ENCODE peak calls at places on chromosomes 13 and 19, in seven cellular contexts. P is mesendoderm, O is IMR-90, W is H1, Q is neuronal stem cell, B is mesenchymal stem cell, H is trophoblast cell. E is an unnamed sample.

GRCh38 chr13:110456550-110456949 is 105.0 kb downstream of the RAB20 start:
- DNase-seq in B (no peak), O (no peak), Q (no peak), P (no peak), H (no peak), W (no peak), E (no peak)

GRCh38 chr19:54436031-54436523 is 12.9 kb upstream of the LENG8 start:
- DNase-seq in O (no peak), Q (no peak), H (no peak), B (no peak), P (no peak), W (no peak), E (peak; percentile 43)

GRCh38 chr19:17121736-17122293 is 46.2 kb downstream of the MYO9B start:
- DNase-seq in Q (no peak), P (no peak), O (peak; percentile 53), W (no peak), H (peak; percentile 72), B (peak; percentile 41), E (no peak)

GRCh38 chr13:107200491-107200890 is 632.6 kb upstream of the ARGLU1 start:
- DNase-seq in B (peak; percentile 60), Q (no peak), P (no peak), H (no peak), O (peak; percentile 67), W (no peak), E (no peak)

GRCh38 chr13:51330741-51331140 is 8.8 kb upstream of the SERPINE3 start:
- DNase-seq in P (no peak), O (no peak), B (no peak), W (no peak), H (no peak), Q (no peak), E (no peak)

GRCh38 chr13:100515410-100515800 is 73.2 kb downstream of the GGACT start:
- DNase-seq in P (no peak), O (no peak), W (no peak), H (no peak), Q (no peak), B (no peak), E (peak; percentile 30)

GRCh38 chr13:73303858-73304257 is 245.1 kb downstream of the KLF5 start:
- DNase-seq in P (peak; percentile 67), W (peak; percentile 13), Q (no peak), B (no peak), O (peak; percentile 75), H (no peak), E (peak; percentile 29)

GRCh38 chr13:103297083-103297482 is 230.9 kb upstream of the SLC10A2 start:
- DNase-seq in B (no peak), W (no peak), H (no peak), P (no peak), O (no peak), Q (no peak), E (no peak)

GRCh38 chr19:16799740-16800139 is 29.5 kb upstream of the SIN3B start:
- DNase-seq in O (no peak), Q (no peak), B (no peak), W (no peak), P (no peak), H (no peak), E (no peak)

GRCh38 chr13:20702945-20703784 is at the start of gene IL17D:
- DNase-seq in Q (no peak), P (no peak), O (no peak), H (peak; percentile 45), W (no peak), B (peak; percentile 33), E (no peak)

GRCh38 chr13:93723316-93723715 is 496.7 kb downstream of the GPC6 start:
- DNase-seq in Q (no peak), P (no peak), W (no peak), O (peak; percentile 55), B (no peak), H (no peak), E (no peak)

GRCh38 chr13:40496035-40496810 is 170.2 kb downstream of the FOXO1 start:
- DNase-seq in Q (no peak), O (no peak), P (peak; percentile 76), H (peak; percentile 88), W (no peak), B (no peak), E (no peak)

GRCh38 chr13:99959538-99960230 is 11.9 kb downstream of the ZIC5 start:
- DNase-seq in B (no peak), O (no peak), H (no peak), W (no peak), P (peak; percentile 26), Q (no peak), E (no peak)

GRCh38 chr13:96988441-96988840 is 5.8 kb downstream of the OXGR1 start:
- DNase-seq in B (no peak), P (no peak), W (no peak), Q (no peak), O (no peak), H (no peak), E (no peak)

GRCh38 chr13:35714096-35714495 is 237.6 kb upstream of the MAB21L1 start:
- DNase-seq in O (no peak), P (no peak), H (peak; percentile 92), B (no peak), W (no peak), Q (no peak), E (no peak)

GRCh38 chr19:54464624-54465266 is 1.2 kb upstream of the LENG9 start:
- DNase-seq in H (peak; percentile 88), B (peak; percentile 90), O (peak; percentile 63), W (peak; percentile 61), P (peak; percentile 96), Q (peak; percentile 88), E (peak; percentile 95)

GRCh38 chr13:31134055-31134711 is 27.5 kb downstream of the HSPH1 start:
- DNase-seq in P (no peak), O (no peak), Q (no peak), W (no peak), H (peak; percentile 23), B (no peak), E (no peak)

GRCh38 chr13:105410602-105411001 is 1124.9 kb downstream of the EFNB2 start:
- DNase-seq in W (peak; percentile 10), B (peak; percentile 9), P (peak; percentile 67), Q (peak; percentile 26), H (peak; percentile 88), O (peak; percentile 12), E (peak; percentile 71)

GRCh38 chr19:38531515-38531914 is 86.2 kb downstream of the MAP4K1 start:
- DNase-seq in H (no peak), Q (no peak), O (no peak), B (no peak), W (no peak), P (no peak), E (no peak)

GRCh38 chr19:50311723-50312635 is 17.2 kb downstream of the KCNC3 start:
- DNase-seq in P (peak; percentile 78), Q (no peak), W (peak; percentile 67), H (no peak), B (no peak), O (no peak), E (peak; percentile 85)

GRCh38 chr19:44657211-44657921 is 13.7 kb downstream of the PVR start:
- DNase-seq in O (peak; percentile 68), B (peak; percentile 68), Q (peak; percentile 61), H (peak; percentile 74), P (peak; percentile 88), W (no peak), E (peak; percentile 86)

GRCh38 chr19:17965370-17966114 is 1.4 kb upstream of the KCNN1 start:
- DNase-seq in B (no peak), W (no peak), P (no peak), O (no peak), H (peak; percentile 29), Q (no peak), E (no peak)

GRCh38 chr19:11035441-11036377 is 53.6 kb upstream of the LDLR start:
- DNase-seq in P (peak; percentile 94), B (peak; percentile 86), W (peak; percentile 69), H (peak; percentile 95), Q (peak; percentile 75), O (peak; percentile 74), E (peak; percentile 92)

GRCh38 chr13:51425410-51426042 is 27.3 kb downstream of the INTS6 start:
- DNase-seq in Q (no peak), P (peak; percentile 4), H (no peak), W (no peak), B (peak; percentile 62), O (peak; percentile 60), E (no peak)

GRCh38 chr13:27667946-27668345 is 46.3 kb downstream of the POLR1D start:
- DNase-seq in W (no peak), H (no peak), Q (no peak), O (no peak), B (peak; percentile 6), P (no peak), E (no peak)
- H2AK5ac ChIP-seq in W (no peak overlapping the region), H (no peak overlapping the region), Q (no peak overlapping the region), O (no peak overlapping the region), B (no peak overlapping the region), P (no peak overlapping the region), E (no peak overlapping the region)

GRCh38 chr19:3945838-3946237 is 13.0 kb downstream of the NMRK2 start:
- DNase-seq in H (peak; percentile 46), W (no peak), B (peak; percentile 49), P (no peak), O (peak; percentile 29), Q (no peak), E (no peak)
- H2BK120ac ChIP-seq in H (no peak overlapping the region), W (no peak overlapping the region), B (no peak overlapping the region), P (no peak overlapping the region), O (no peak overlapping the region), Q (no peak overlapping the region), E (no peak overlapping the region)

DNA sequence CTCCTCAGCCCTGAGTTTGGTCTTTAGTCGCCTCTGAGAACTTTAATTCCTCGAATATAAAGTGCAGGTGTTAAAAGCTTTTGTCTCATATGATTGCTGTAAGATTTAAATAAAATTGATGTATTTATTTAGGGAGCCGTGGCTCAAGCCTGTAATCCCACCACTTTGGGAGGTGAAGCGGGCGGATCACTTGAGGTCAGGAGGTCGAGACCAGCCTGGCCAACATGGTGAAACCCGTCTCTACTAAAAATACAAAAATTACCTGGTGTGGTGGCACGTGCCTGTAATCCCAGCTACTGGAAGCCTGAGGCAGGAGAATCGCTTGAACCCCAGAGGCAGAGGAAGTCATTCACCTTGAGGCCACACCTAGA is 559 bp upstream of the SLC1A5 start:
- DNase-seq in Q (no peak), B (no peak), W (no peak), O (no peak), H (peak; percentile 50), P (no peak), E (no peak)
- H3K4me2 ChIP-seq in Q (no peak overlapping the region), B (no peak overlapping the region), W (peak overlapping the region; percentile 98), O (peak overlapping the region; percentile 68), H (no peak overlapping the region), P (no peak overlapping the region), E (no peak overlapping the region)

GRCh38 chr13:48042889-48043288 is 5.4 kb downstream of the NUDT15 start:
- DNase-seq in B (no peak), Q (no peak), H (no peak), W (no peak), O (no peak), P (no peak), E (no peak)

GRCh38 chr13:48038763-48039162 is 1.2 kb downstream of the NUDT15 start:
- DNase-seq in Q (no peak), W (no peak), P (peak; percentile 88), B (peak; percentile 8), H (no peak), O (no peak), E (no peak)

GRCh38 chr13:48040059-48040458 is 2.5 kb downstream of the NUDT15 start:
- DNase-seq in Q (no peak), W (no peak), O (no peak), P (no peak), B (no peak), H (no peak), E (no peak)

GRCh38 chr13:48037346-48038173 is at the start of gene NUDT15:
- DNase-seq in B (peak; percentile 97), H (peak; percentile 99), O (peak; percentile 96), Q (peak; percentile 91), W (peak; percentile 93), P (peak; percentile 98), E (peak; percentile 96)
- H2AK5ac ChIP-seq in B (peak within 1 kb of the TSS; percentile 70), H (no peak within 1 kb of the TSS), O (peak within 1 kb of the TSS; percentile 73), Q (no peak within 1 kb of the TSS), W (no peak within 1 kb of the TSS), P (peak within 1 kb of the TSS; percentile 66), E (no peak within 1 kb of the TSS)

E was measured in H9.